ENCODE peak calls at places on chromosome X, in nine cellular contexts. B is dermis microvascular lymphatic vessel endothelial cell; K is cerebellum; Q is aorta; G is sciatic nerve; Z is fibroblast of mammary gland; F is foreskin fibroblast; S is left ventricle myocardium superior; I is CD8-positive, alpha-beta T cell. N is an unnamed sample.
A peak's percentile ranks its signal among the peaks of the same experiment; 100 is the strongest.

GRCh38 chrX:34437586-34437985 is 219.5 kb downstream of the TMEM47 start:
- DNase-seq in B (no peak), K (no peak), Q (no peak), G (no peak), Z (no peak), F (no peak), S (peak; percentile 61), I (no peak), N (no peak)

GRCh38 chrX:46180258-46180687 is 364.9 kb downstream of the ZNF674 start:
- DNase-seq in B (peak; percentile 0), K (no peak), Q (peak; percentile 36), G (no peak), Z (peak; percentile 89), F (peak; percentile 70), S (no peak), I (no peak), N (no peak)

GRCh38 chrX:106139048-106139447 is 29.1 kb upstream of the PWWP3B start:
- DNase-seq in B (no peak), K (no peak), Q (no peak), G (no peak), Z (no peak), F (no peak), S (no peak), I (no peak), N (no peak)

GRCh38 chrX:47540754-47541538 is 20.1 kb upstream of the ARAF start:
- DNase-seq in B (peak; percentile 94), K (peak; percentile 92), Q (peak; percentile 83), G (peak; percentile 79), Z (peak; percentile 91), F (peak; percentile 91), S (peak; percentile 61), I (no peak), N (no peak)

GRCh38 chrX:109537324-109537665 is 651 bp downstream of the NXT2 start:
- DNase-seq in B (peak; percentile 60), K (no peak), Q (peak; percentile 47), G (no peak), Z (peak; percentile 76), F (peak; percentile 65), S (no peak), I (no peak), N (no peak)

GRCh38 chrX:137432609-137433008 is 133.3 kb upstream of the ZIC3 start:
- DNase-seq in B (no peak), K (peak; percentile 24), Q (no peak), G (no peak), Z (no peak), F (no peak), S (no peak), I (no peak), N (no peak)

GRCh38 chrX:19382500-19383145 is 38.9 kb downstream of the PDHA1 start:
- DNase-seq in B (peak; percentile 32), K (no peak), Q (peak; percentile 64), G (peak; percentile 62), Z (peak; percentile 33), F (peak; percentile 54), S (peak; percentile 57), I (peak; percentile 36), N (peak; percentile 34)

GRCh38 chrX:81259008-81259713 is 57.3 kb downstream of the SH3BGRL start:
- DNase-seq in B (no peak), K (no peak), Q (no peak), G (no peak), Z (peak; percentile 38), F (peak; percentile 57), S (no peak), I (no peak), N (no peak)

GRCh38 chrX:96447161-96447560 is 237.5 kb upstream of the DIAPH2 start:
- DNase-seq in B (no peak), K (no peak), Q (no peak), G (no peak), Z (no peak), F (no peak), S (no peak), I (no peak), N (no peak)

GRCh38 chrX:14083783-14084182 is 54.1 kb upstream of the GEMIN8 start:
- DNase-seq in B (no peak), K (no peak), Q (no peak), G (no peak), Z (no peak), F (no peak), S (no peak), I (no peak), N (no peak)

GRCh38 chrX:125203737-125204578 is 115.7 kb upstream of the TEX13C start:
- DNase-seq in B (no peak), K (peak; percentile 58), Q (peak; percentile 49), G (peak; percentile 57), Z (no peak), F (no peak), S (peak; percentile 38), I (no peak), N (no peak)

GRCh38 chrX:23752740-23753435 is 9.8 kb upstream of the ACOT9 start:
- DNase-seq in B (peak; percentile 61), K (no peak), Q (no peak), G (no peak), Z (peak; percentile 62), F (peak; percentile 82), S (no peak), I (no peak), N (no peak)

GRCh38 chrX:132426695-132427281 is 62.0 kb downstream of the MBNL3 start:
- DNase-seq in B (no peak), K (no peak), Q (no peak), G (no peak), Z (peak; percentile 78), F (peak; percentile 73), S (no peak), I (no peak), N (no peak)

GRCh38 chrX:141176586-141177451 is at the start of gene LDOC1:
- DNase-seq in B (peak; percentile 32), K (peak; percentile 90), Q (peak; percentile 85), G (peak; percentile 88), Z (peak; percentile 71), F (peak; percentile 77), S (peak; percentile 79), I (peak; percentile 51), N (peak; percentile 67)

GRCh38 chrX:24398766-24399165 is 38.3 kb downstream of the SUPT20HL1 start:
- DNase-seq in B (no peak), K (no peak), Q (no peak), G (no peak), Z (no peak), F (no peak), S (no peak), I (no peak), N (no peak)

GRCh38 chrX:46211079-46211478 is 334.1 kb downstream of the ZNF674 start:
- DNase-seq in B (no peak), K (no peak), Q (no peak), G (no peak), Z (no peak), F (no peak), S (no peak), I (no peak), N (no peak)

GRCh38 chrX:110208092-110208491 is 109.8 kb downstream of the AMMECR1 start:
- DNase-seq in B (no peak), K (no peak), Q (no peak), G (no peak), Z (peak; percentile 30), F (no peak), S (no peak), I (no peak), N (no peak)

GRCh38 chrX:101257448-101258259 is 33.5 kb downstream of the TAF7L start:
- DNase-seq in B (no peak), K (no peak), Q (no peak), G (no peak), Z (peak; percentile 64), F (peak; percentile 36), S (no peak), I (no peak), N (no peak)

GRCh38 chrX:50747471-50747900 is 66.5 kb downstream of the SHROOM4 start:
- DNase-seq in B (peak; percentile 22), K (no peak), Q (no peak), G (no peak), Z (peak; percentile 30), F (peak; percentile 11), S (peak; percentile 20), I (no peak), N (no peak)

GRCh38 chrX:115939636-115940160 is 230.8 kb upstream of the AGTR2 start:
- DNase-seq in B (no peak), K (no peak), Q (no peak), G (no peak), Z (no peak), F (no peak), S (no peak), I (no peak), N (no peak)

GRCh38 chrX:103791233-103791632 is 14.6 kb downstream of the PLP1 start:
- DNase-seq in B (no peak), K (no peak), Q (no peak), G (no peak), Z (no peak), F (peak; percentile 21), S (no peak), I (no peak), N (no peak)

GRCh38 chrX:131217878-131218486 is 71.1 kb downstream of the IGSF1 start:
- DNase-seq in B (no peak), K (no peak), Q (no peak), G (no peak), Z (no peak), F (no peak), S (no peak), I (no peak), N (no peak)

GRCh38 chrX:45758319-45758718 is 557.6 kb upstream of the DIPK2B start:
- DNase-seq in B (peak; percentile 85), K (no peak), Q (peak; percentile 49), G (no peak), Z (peak; percentile 91), F (peak; percentile 83), S (no peak), I (no peak), N (no peak)

GRCh38 chrX:2710041-2710471 is 19.0 kb downstream of the CD99 start:
- DNase-seq in B (peak; percentile 93), K (no peak), Q (no peak), G (no peak), Z (peak; percentile 93), F (peak; percentile 88), S (peak; percentile 39), I (no peak), N (no peak)

GRCh38 chrX:114976321-114976720 is 41.1 kb downstream of the IL13RA2 start:
- DNase-seq in B (no peak), K (no peak), Q (no peak), G (no peak), Z (peak; percentile 59), F (peak; percentile 39), S (no peak), I (no peak), N (no peak)

GRCh38 chrX:136112781-136113180 is 34.6 kb upstream of the FHL1 start:
- DNase-seq in B (no peak), K (no peak), Q (no peak), G (no peak), Z (no peak), F (no peak), S (no peak), I (no peak), N (no peak)

GRCh38 chrX:8869812-8870211 is 68.6 kb upstream of the FAM9A start:
- DNase-seq in B (no peak), K (no peak), Q (no peak), G (no peak), Z (no peak), F (no peak), S (no peak), I (no peak), N (no peak)

GRCh38 chrX:6732101-6732500 is 197.2 kb upstream of the VCX3A start:
- DNase-seq in B (no peak), K (no peak), Q (no peak), G (no peak), Z (no peak), F (no peak), S (no peak), I (no peak), N (no peak)

GRCh38 chrX:9593756-9594155 is 128.9 kb downstream of the TBL1X start:
- DNase-seq in B (no peak), K (no peak), Q (no peak), G (no peak), Z (no peak), F (no peak), S (no peak), I (no peak), N (no peak)

GRCh38 chrX:8808661-8809060 is 7.5 kb upstream of the FAM9A start:
- DNase-seq in B (no peak), K (no peak), Q (no peak), G (no peak), Z (no peak), F (no peak), S (no peak), I (no peak), N (no peak)

GRCh38 chrX:12615061-12615460 is 176.2 kb upstream of the PRPS2 start:
- DNase-seq in B (no peak), K (no peak), Q (no peak), G (no peak), Z (no peak), F (no peak), S (no peak), I (no peak), N (no peak)